ENCODE peak calls at places on chromosomes 4 and X, in ten cellular contexts. O, E, Z, W, Q, A, P, C, G and K are unnamed samples.

GRCh38 chr4:98620087-98620784 is 38.2 kb downstream of the TSPAN5 start:
- ATAC-seq in O (no peak), E (peak), Z (no peak), W (no peak), Q (no peak), A (no peak), P (no peak), C (no peak), G (no peak), K (no peak)

GRCh38 chr4:165563851-165564250 is 185.0 kb downstream of the CPE start:
- ATAC-seq in O (no peak), E (no peak), Z (no peak), W (no peak), Q (no peak), A (no peak), P (no peak), C (no peak), G (no peak), K (no peak)

GRCh38 chr4:175560628-175561027 is 251.4 kb downstream of the GPM6A start:
- ATAC-seq in O (no peak), E (no peak), Z (no peak), W (no peak), Q (no peak), A (no peak), P (peak), C (no peak), G (no peak), K (no peak)

GRCh38 chr4:124873361-124874171 is 161.0 kb upstream of the ANKRD50 start:
- ATAC-seq in O (no peak), E (no peak), Z (no peak), W (no peak), Q (no peak), A (no peak), P (no peak), C (no peak), G (no peak), K (no peak)

GRCh38 chr4:154366956-154367355 is 124.6 kb downstream of the DCHS2 start:
- ATAC-seq in O (no peak), E (no peak), Z (no peak), W (no peak), Q (no peak), A (no peak), P (no peak), C (no peak), G (no peak), K (no peak)

GRCh38 chrX:41010188-41010846 is 74.9 kb upstream of the USP9X start:
- ATAC-seq in O (peak), E (peak), Z (peak), W (peak), Q (peak), A (peak), P (peak), C (peak), G (peak), K (peak)

GRCh38 chr4:56213543-56213942 is 173.7 kb downstream of the AASDH start:
- ATAC-seq in O (no peak), E (no peak), Z (no peak), W (no peak), Q (no peak), A (no peak), P (no peak), C (no peak), G (no peak), K (no peak)

GRCh38 chrX:16946971-16947562 is 609 bp downstream of the REPS2 start:
- ATAC-seq in O (peak), E (peak), Z (peak), W (no peak), Q (peak), A (no peak), P (peak), C (no peak), G (no peak), K (no peak)

GRCh38 chrX:9622128-9622527 is 143.5 kb downstream of the GPR143 start:
- ATAC-seq in O (peak), E (no peak), Z (peak), W (no peak), Q (no peak), A (no peak), P (no peak), C (peak), G (peak), K (no peak)

GRCh38 chrX:135193740-135194139 is 22.5 kb upstream of the CT55 start:
- ATAC-seq in O (no peak), E (no peak), Z (no peak), W (no peak), Q (no peak), A (no peak), P (no peak), C (no peak), G (no peak), K (no peak)